ENCODE peak calls at places on chromosomes 7 and 10, in seven cellular contexts. V is GDM1; X is foreskin melanocyte; O is renal cortical epithelial cell; Z is AG10803; A is CD4-positive, alpha-beta T cell; T is stimulated activated CD4-positive, alpha-beta T cell treated with anti-CD3 and anti-CD28 coated beads, Interleukin-1b, Interleukin-23, amount 100 ng/mL, for 1 hour. J is an unnamed sample.

GRCh38 chr7:92880212-92881090 is 44.1 kb upstream of the CDK6 start:
- DNase-seq in V (peak), X (peak), O (peak), Z (peak), A (no peak), T (no peak), J (no peak)

GRCh38 chr7:108062250-108063014 is 59.5 kb upstream of the LAMB1 start:
- DNase-seq in V (no peak), X (no peak), O (peak), Z (no peak), A (no peak), T (no peak), J (no peak)

GRCh38 chr7:151834281-151835035 is 42.5 kb downstream of the PRKAG2 start:
- DNase-seq in V (no peak), X (no peak), O (no peak), Z (no peak), A (no peak), T (no peak), J (no peak)

GRCh38 chr7:100641463-100641859 is at the start of gene TFR2:
- DNase-seq in V (no peak), X (no peak), O (no peak), Z (no peak), A (no peak), T (no peak), J (no peak)

GRCh38 chr7:7992502-7992901 is 23.9 kb downstream of the GLCCI1 start:
- DNase-seq in V (no peak), X (no peak), O (no peak), Z (no peak), A (no peak), T (no peak), J (no peak)

GRCh38 chr10:30705625-30706149 is 76.1 kb upstream of the LYZL2 start:
- DNase-seq in V (no peak), X (no peak), O (no peak), Z (no peak), A (no peak), T (no peak), J (no peak)

GRCh38 chr7:3091631-3092030 is 48.0 kb upstream of the CARD11 start:
- DNase-seq in V (no peak), X (no peak), O (no peak), Z (no peak), A (no peak), T (no peak), J (no peak)

GRCh38 chr10:103504181-103504783 is 10.8 kb downstream of the NEURL1 start:
- DNase-seq in V (no peak), X (no peak), O (peak), Z (peak), A (peak), T (no peak), J (no peak)

GRCh38 chr10:10992072-10992471 is 25.6 kb upstream of the CELF2 start:
- DNase-seq in V (no peak), X (no peak), O (no peak), Z (no peak), A (no peak), T (no peak), J (no peak)

GRCh38 chr7:5429857-5430611 is 6.4 kb upstream of the TNRC18 start:
- DNase-seq in V (no peak), X (no peak), O (peak), Z (peak), A (no peak), T (no peak), J (no peak)

GRCh38 chr7:5083291-5083690 is 37.6 kb downstream of the RBAK start:
- DNase-seq in V (peak), X (no peak), O (no peak), Z (no peak), A (no peak), T (no peak), J (no peak)

GRCh38 chr10:30359373-30360206 is 10.5 kb upstream of the MTPAP start:
- DNase-seq in V (peak), X (peak), O (peak), Z (peak), A (peak), T (peak), J (peak)

GRCh38 chr10:96614515-96614914 is 27.7 kb upstream of the TM9SF3 start:
- DNase-seq in V (no peak), X (no peak), O (peak), Z (peak), A (no peak), T (no peak), J (no peak)

GRCh38 chr7:71735961-71736556 is 604.1 kb downstream of the GALNT17 start:
- DNase-seq in V (peak), X (peak), O (peak), Z (peak), A (no peak), T (peak), J (peak)

GRCh38 chr10:29007748-29008610 is 280.9 kb upstream of the LYZL1 start:
- DNase-seq in V (no peak), X (peak), O (peak), Z (no peak), A (no peak), T (no peak), J (no peak)

GRCh38 chr7:33192695-33193291 is 63.4 kb downstream of the BBS9 start:
- DNase-seq in V (no peak), X (no peak), O (no peak), Z (peak), A (no peak), T (no peak), J (no peak)

GRCh38 chr7:107213193-107213788 is 44.5 kb downstream of the HBP1 start:
- DNase-seq in V (no peak), X (no peak), O (no peak), Z (no peak), A (no peak), T (no peak), J (no peak)

GRCh38 chr7:137987011-137987334 is 14.9 kb downstream of the CREB3L2 start:
- DNase-seq in V (no peak), X (no peak), O (no peak), Z (peak), A (no peak), T (no peak), J (no peak)

GRCh38 chr10:29555746-29556481 is 78.9 kb downstream of the SVIL start:
- DNase-seq in V (no peak), X (peak), O (peak), Z (peak), A (no peak), T (no peak), J (no peak)

GRCh38 chr10:21399392-21400015 is 126.0 kb downstream of the SKIDA1 start:
- DNase-seq in V (no peak), X (peak), O (peak), Z (peak), A (no peak), T (no peak), J (no peak)

GRCh38 chr7:25349283-25349682 is 121.0 kb upstream of the NPVF start:
- DNase-seq in V (no peak), X (no peak), O (no peak), Z (no peak), A (no peak), T (no peak), J (no peak)